ENCODE peak calls at places on chromosomes 11 and 22, in six cellular contexts. K is IMR-90, Z is adrenal gland, T is heart left ventricle, N is astrocyte, H is ovary. J is an unnamed sample. For H3K36me3, the result is how much of the 10 kb centered on the place peaks cover.

GRCh38 chr11:92711913-92712312 is 257.5 kb upstream of the MTNR1B start:
- DNase-seq in K (no peak), Z (no peak), T (no peak), N (no peak), H (no peak), J (no peak)

GRCh38 chr11:38392176-38392575 is 1794.1 kb upstream of the RAG2 start:
- DNase-seq in K (no peak), Z (no peak), T (no peak), N (peak), H (no peak), J (peak)

GRCh38 chr22:19011075-19011474 is 75.0 kb upstream of the PRODH start:
- DNase-seq in K (no peak), Z (no peak), T (no peak), N (no peak), H (no peak), J (peak)

GRCh38 chr11:47177229-47177845 is 658 bp upstream of the ARFGAP2 start:
- DNase-seq in K (peak), Z (peak), T (peak), N (peak), H (peak), J (peak)

GRCh38 chr11:9397746-9398680 is 13.6 kb downstream of the IPO7 start:
- DNase-seq in K (no peak), Z (no peak), T (no peak), N (no peak), H (no peak), J (no peak)

GRCh38 chr11:19730373-19730772 is 17.7 kb downstream of the NAV2 start:
- DNase-seq in K (no peak), Z (no peak), T (peak), N (no peak), H (no peak), J (no peak)

GRCh38 chr11:43497144-43497543 is 138.4 kb downstream of the TTC17 start:
- DNase-seq in K (no peak), Z (no peak), T (no peak), N (no peak), H (no peak), J (no peak)

GRCh38 chr11:10694481-10695239 is 1.1 kb upstream of the IRAG1 start:
- DNase-seq in K (peak), Z (no peak), T (no peak), N (peak), H (no peak), J (no peak)

GRCh38 chr11:118996926-118997626 is 862 bp upstream of the CENATAC start:
- DNase-seq in K (peak), Z (no peak), T (no peak), N (no peak), H (no peak), J (no peak)

GRCh38 chr11:33700425-33701271 is at the start of gene C11orf91:
- DNase-seq in K (peak), Z (peak), T (peak), N (peak), H (peak), J (peak)

GRCh38 chr11:110587972-110588371 is 124.3 kb downstream of the ARHGAP20 start:
- DNase-seq in K (peak), Z (no peak), T (no peak), N (no peak), H (no peak), J (no peak)

GRCh38 chr22:23509571-23510302 is 70.4 kb downstream of the IGLL1 start:
- DNase-seq in K (peak), Z (no peak), T (no peak), N (peak), H (peak), J (no peak)

GRCh38 chr22:33513388-33514336 is 406.6 kb downstream of the LARGE1 start:
- DNase-seq in K (peak), Z (no peak), T (no peak), N (peak), H (no peak), J (peak)

GRCh38 chr22:43827336-43827735 is 15.2 kb upstream of the EFCAB6 start:
- DNase-seq in K (no peak), Z (no peak), T (no peak), N (no peak), H (no peak), J (no peak)

GRCh38 chr22:41745968-41746367 is 46.7 kb downstream of the MEI1 start:
- DNase-seq in K (no peak), Z (no peak), T (no peak), N (no peak), H (no peak), J (no peak)

GRCh38 chr22:41739576-41739975 is 40.3 kb downstream of the MEI1 start:
- DNase-seq in K (no peak), Z (no peak), T (no peak), N (no peak), H (no peak), J (no peak)

GRCh38 chr22:41746563-41747400 is 47.5 kb downstream of the MEI1 start:
- DNase-seq in K (peak), Z (peak), T (peak), N (peak), H (peak), J (peak)

DNA sequence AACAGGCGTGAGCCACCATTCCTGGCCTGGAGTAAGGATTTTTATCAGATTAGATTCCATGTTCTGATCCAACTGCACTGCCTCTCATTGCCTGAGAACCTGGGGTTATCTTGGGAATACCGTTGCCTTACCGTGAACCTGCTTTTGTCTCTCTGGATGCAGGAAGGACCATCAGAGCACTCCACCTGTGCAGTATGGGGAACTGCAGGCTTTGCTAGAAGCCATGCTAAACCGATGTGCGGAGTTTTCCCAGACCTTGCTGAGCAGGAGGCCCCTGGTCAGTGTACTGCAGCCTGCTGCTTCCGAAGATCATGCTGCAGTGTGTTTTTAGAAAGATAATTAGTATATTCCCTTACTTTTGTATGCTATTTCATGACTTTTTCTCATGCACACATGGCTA is 43.6 kb downstream of the MEI1 start:
- DNase-seq in K (no peak), Z (no peak), T (no peak), N (no peak), H (no peak), J (no peak)
- TF ChIP-seq CTCF in K (no peak), Z (no peak), T (no peak), N (no peak), H (no peak), J (no peak)

GRCh38 chr11:1305558-1306056 is 3.8 kb downstream of the TOLLIP start:
- DNase-seq in K (no peak), Z (no peak), T (no peak), N (no peak), H (no peak), J (no peak)

GRCh38 chr11:1307998-1308744 is 1.3 kb downstream of the TOLLIP start:
- DNase-seq in K (peak), Z (no peak), T (no peak), N (no peak), H (no peak), J (peak)

GRCh38 chr11:1305063-1305495 is 4.4 kb downstream of the TOLLIP start:
- DNase-seq in K (no peak), Z (no peak), T (no peak), N (no peak), H (no peak), J (no peak)

GRCh38 chr11:1307163-1307870 is 2.1 kb downstream of the TOLLIP start:
- DNase-seq in K (no peak), Z (no peak), T (no peak), N (no peak), H (no peak), J (peak)

DNA sequence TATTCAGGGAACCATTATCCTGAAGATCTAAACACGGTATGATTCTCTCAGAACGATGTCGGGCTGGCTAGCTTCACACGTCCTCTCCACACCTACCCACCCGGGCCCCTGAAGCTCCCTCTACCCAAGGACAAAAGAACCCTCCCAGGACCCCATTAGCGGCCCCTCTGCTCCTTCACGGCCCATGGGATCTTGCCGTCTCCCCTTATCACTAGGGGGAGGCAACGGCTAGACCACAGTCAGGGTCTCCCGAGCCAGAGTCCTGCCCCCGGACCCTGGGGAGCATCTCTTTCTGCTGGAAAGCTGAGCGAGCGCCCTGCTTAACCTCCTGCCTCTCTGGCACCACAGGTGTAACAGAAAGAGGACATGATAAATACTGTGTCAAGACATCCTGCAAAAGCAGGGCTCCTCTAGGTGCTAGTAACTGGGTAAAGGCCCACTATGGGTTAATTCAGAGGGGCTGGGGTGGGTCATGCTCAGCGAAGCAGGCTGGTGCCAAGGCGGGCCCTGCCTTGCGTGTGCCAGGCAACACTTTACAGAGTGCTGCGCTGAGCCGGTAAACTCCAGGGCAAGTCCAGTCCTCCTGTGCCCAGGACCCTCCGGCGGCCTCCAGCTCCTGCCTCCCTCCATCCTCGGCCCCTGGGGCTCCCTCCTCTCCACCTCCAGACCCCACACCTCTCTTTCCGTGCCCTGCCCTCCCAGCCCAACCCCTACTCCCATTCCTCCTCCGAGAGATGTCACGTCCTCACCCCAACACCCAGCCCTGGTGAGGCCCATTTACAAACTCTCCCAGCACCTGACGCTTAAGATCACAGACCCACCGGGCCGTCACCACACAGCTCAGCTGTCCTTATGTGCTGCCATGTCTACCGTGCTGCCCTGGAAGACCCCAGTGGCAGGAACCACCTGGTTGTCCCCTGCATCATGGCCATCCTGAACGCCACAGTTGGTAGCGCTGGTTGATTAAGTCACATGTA is 3.0 kb downstream of the TOLLIP start:
- DNase-seq in K (no peak), Z (no peak), T (no peak), N (no peak), H (no peak), J (no peak)
- H3K4me3 ChIP-seq in K (no peak), Z (no peak), T (no peak), N (no peak), H (no peak), J (peak)

GRCh38 chr11:66707486-66707885 is 21.5 kb downstream of the SPTBN2 start:
- DNase-seq in K (no peak), Z (no peak), T (no peak), N (no peak), H (no peak), J (no peak)
- H3K36me3 ChIP-seq in K (under half), Z (under half), T (under half), N (under half), H (under half), J (under half)

GRCh38 chr11:12015486-12015885 is 7.1 kb upstream of the DKK3 start:
- DNase-seq in K (no peak), Z (no peak), T (no peak), N (no peak), H (no peak), J (no peak)

GRCh38 chr11:12017243-12017678 is 8.8 kb upstream of the DKK3 start:
- DNase-seq in K (peak), Z (no peak), T (peak), N (peak), H (no peak), J (no peak)

GRCh38 chr11:12017865-12018453 is 9.5 kb upstream of the DKK3 start:
- DNase-seq in K (peak), Z (no peak), T (peak), N (peak), H (no peak), J (no peak)

GRCh38 chr11:12013771-12014170 is 5.3 kb upstream of the DKK3 start:
- DNase-seq in K (no peak), Z (no peak), T (no peak), N (no peak), H (no peak), J (peak)

GRCh38 chr11:12016246-12016645 is 7.8 kb upstream of the DKK3 start:
- DNase-seq in K (no peak), Z (no peak), T (no peak), N (no peak), H (no peak), J (no peak)
- TF ChIP-seq CTCF in K (no peak), Z (no peak), T (no peak), N (no peak), H (no peak), J (no peak)

DNA sequence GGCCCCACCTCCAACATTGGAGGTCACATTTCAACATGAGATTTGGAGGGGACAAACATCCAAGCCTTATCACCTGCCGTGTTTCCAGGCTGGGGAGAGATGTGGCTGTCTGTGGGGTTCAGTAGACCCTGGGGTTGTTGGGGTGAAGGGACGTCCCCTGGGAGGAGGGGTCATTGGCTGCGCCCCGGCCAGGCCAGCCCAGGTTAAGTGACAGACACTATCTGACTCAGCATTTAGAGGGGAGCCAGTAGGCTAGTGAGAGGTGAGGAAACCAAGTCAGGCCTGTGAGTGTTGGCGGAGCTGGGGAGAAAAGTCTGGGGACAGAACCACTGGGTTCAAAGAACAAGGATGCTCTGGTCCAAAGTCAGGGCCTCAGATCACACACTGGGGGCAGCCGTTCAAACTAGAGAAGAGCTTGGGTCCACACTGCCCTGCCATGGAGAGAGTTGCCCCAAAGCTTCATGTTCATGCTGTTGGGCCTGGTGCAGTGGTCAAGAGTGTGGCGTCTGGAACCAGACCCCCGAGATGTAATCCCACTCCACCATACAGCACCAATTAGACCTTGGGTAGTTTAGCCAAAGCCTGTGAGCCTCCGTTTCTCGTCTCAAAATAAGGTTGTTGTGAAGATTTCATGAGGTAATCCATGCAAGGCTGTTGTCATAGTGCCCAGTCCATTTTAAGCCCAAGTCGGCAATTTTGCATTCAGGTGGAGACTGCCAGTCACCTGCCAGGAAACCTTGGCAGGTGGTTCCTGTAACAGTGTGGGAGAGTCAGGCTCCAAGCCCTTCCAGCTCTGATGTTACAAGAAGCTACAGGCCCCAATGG is 1289.6 kb downstream of the TBC1D22A start:
- DNase-seq in K (no peak), Z (no peak), T (no peak), N (no peak), H (no peak), J (no peak)
- H3K4me3 ChIP-seq in K (no peak), Z (no peak), T (no peak), N (no peak), H (no peak), J (no peak)

GRCh38 chr22:41654322-41654721 is 33.2 kb downstream of the XRCC6 start:
- DNase-seq in K (no peak), Z (no peak), T (no peak), N (no peak), H (no peak), J (no peak)
- H3K36me3 ChIP-seq in K (half or more), Z (under half), T (half or more), N (half or more), H (under half), J (under half)